ENCODE peak calls at places on chromosomes 4 and X, in nine cellular contexts. One of them, this sample, is unnamed.

GRCh38 chrX:45849261-45849660 is 648.6 kb upstream of the DIPK2B start:
- DNase-seq in psoas muscle: no peak
- DNase-seq in cardiac muscle cell: peak
- DNase-seq in GM23248: peak
- DNase-seq in H1: no peak
- DNase-seq in body of pancreas: no peak
- DNase-seq in SK-N-SH: peak
- DNase-seq in effector memory CD4-positive, alpha-beta T cell: no peak
- DNase-seq in colonic mucosa: no peak
- DNase-seq in this sample: no peak

GRCh38 chr4:140057693-140058092 is 96.3 kb downstream of the MAML3 start:
- DNase-seq in SK-N-SH: no peak
- DNase-seq in H1: no peak
- DNase-seq in colonic mucosa: no peak
- DNase-seq in body of pancreas: no peak
- DNase-seq in cardiac muscle cell: no peak
- DNase-seq in effector memory CD4-positive, alpha-beta T cell: no peak
- DNase-seq in GM23248: no peak
- DNase-seq in psoas muscle: no peak
- DNase-seq in this sample: no peak

GRCh38 chr4:168587326-168588125 is 90.7 kb downstream of the PALLD start:
- DNase-seq in colonic mucosa: no peak
- DNase-seq in psoas muscle: peak
- DNase-seq in cardiac muscle cell: peak
- DNase-seq in SK-N-SH: no peak
- DNase-seq in body of pancreas: no peak
- DNase-seq in effector memory CD4-positive, alpha-beta T cell: no peak
- DNase-seq in GM23248: peak
- DNase-seq in H1: no peak
- DNase-seq in this sample: no peak

GRCh38 chr4:16104520-16104919 is 20.7 kb upstream of the PROM1 start:
- DNase-seq in H1: no peak
- DNase-seq in psoas muscle: no peak
- DNase-seq in colonic mucosa: no peak
- DNase-seq in effector memory CD4-positive, alpha-beta T cell: no peak
- DNase-seq in body of pancreas: no peak
- DNase-seq in cardiac muscle cell: no peak
- DNase-seq in GM23248: no peak
- DNase-seq in SK-N-SH: no peak
- DNase-seq in this sample: no peak

GRCh38 chr4:38815879-38816782 is 11.5 kb upstream of the TLR1 start:
- DNase-seq in psoas muscle: no peak
- DNase-seq in effector memory CD4-positive, alpha-beta T cell: no peak
- DNase-seq in cardiac muscle cell: no peak
- DNase-seq in colonic mucosa: no peak
- DNase-seq in SK-N-SH: no peak
- DNase-seq in GM23248: no peak
- DNase-seq in body of pancreas: peak
- DNase-seq in H1: no peak
- DNase-seq in this sample: no peak

GRCh38 chr4:168098257-168098717 is 6.0 kb downstream of the ANXA10 start:
- DNase-seq in colonic mucosa: no peak
- DNase-seq in H1: no peak
- DNase-seq in psoas muscle: no peak
- DNase-seq in GM23248: peak
- DNase-seq in body of pancreas: no peak
- DNase-seq in SK-N-SH: no peak
- DNase-seq in cardiac muscle cell: peak
- DNase-seq in effector memory CD4-positive, alpha-beta T cell: no peak
- DNase-seq in this sample: no peak

GRCh38 chr4:188455353-188455752 is 316.1 kb downstream of the TRIML1 start:
- DNase-seq in cardiac muscle cell: no peak
- DNase-seq in colonic mucosa: no peak
- DNase-seq in H1: no peak
- DNase-seq in GM23248: no peak
- DNase-seq in effector memory CD4-positive, alpha-beta T cell: no peak
- DNase-seq in body of pancreas: no peak
- DNase-seq in SK-N-SH: no peak
- DNase-seq in psoas muscle: no peak
- DNase-seq in this sample: no peak

GRCh38 chrX:133414399-133415275 is 652 bp downstream of the GPC4 start:
- DNase-seq in cardiac muscle cell: peak
- DNase-seq in GM23248: peak
- DNase-seq in colonic mucosa: peak
- DNase-seq in psoas muscle: no peak
- DNase-seq in SK-N-SH: peak
- DNase-seq in H1: no peak
- DNase-seq in body of pancreas: peak
- DNase-seq in effector memory CD4-positive, alpha-beta T cell: no peak
- DNase-seq in this sample: no peak

GRCh38 chr4:153022233-153022632 is 86.1 kb downstream of the FHDC1 start:
- DNase-seq in GM23248: no peak
- DNase-seq in colonic mucosa: peak
- DNase-seq in body of pancreas: peak
- DNase-seq in effector memory CD4-positive, alpha-beta T cell: no peak
- DNase-seq in SK-N-SH: no peak
- DNase-seq in H1: no peak
- DNase-seq in psoas muscle: no peak
- DNase-seq in cardiac muscle cell: no peak
- DNase-seq in this sample: no peak

GRCh38 chrX:131704136-131704695 is 160.3 kb downstream of the OR13H1 start:
- DNase-seq in SK-N-SH: peak
- DNase-seq in body of pancreas: no peak
- DNase-seq in colonic mucosa: peak
- DNase-seq in cardiac muscle cell: no peak
- DNase-seq in effector memory CD4-positive, alpha-beta T cell: no peak
- DNase-seq in H1: no peak
- DNase-seq in psoas muscle: peak
- DNase-seq in GM23248: peak
- DNase-seq in this sample: peak

DNA sequence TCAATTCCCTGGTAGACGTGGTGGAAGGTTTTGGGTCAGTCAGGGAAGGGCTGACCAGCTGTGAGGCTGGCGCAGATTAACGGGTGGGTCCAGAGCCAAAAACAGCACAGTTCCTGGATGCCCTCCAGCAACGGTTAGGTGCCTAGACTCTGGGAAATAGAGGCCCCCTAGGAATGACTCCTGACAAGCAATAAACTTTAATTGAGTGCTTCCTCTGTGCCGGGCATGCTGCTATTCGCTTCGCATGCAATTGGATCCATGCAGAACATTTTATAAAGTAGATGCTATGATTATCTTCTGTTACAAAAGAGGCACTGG is 36.0 kb downstream of the ETDC start:
- DNase-seq in GM23248: peak
- DNase-seq in body of pancreas: peak
- DNase-seq in SK-N-SH: peak
- DNase-seq in H1: no peak
- DNase-seq in psoas muscle: peak
- DNase-seq in effector memory CD4-positive, alpha-beta T cell: no peak
- DNase-seq in colonic mucosa: peak
- DNase-seq in cardiac muscle cell: peak
- DNase-seq in this sample: no peak
- H3K27ac ChIP-seq in GM23248: peak
- H3K27ac ChIP-seq in body of pancreas: no peak
- H3K27ac ChIP-seq in SK-N-SH: peak
- H3K27ac ChIP-seq in H1: no peak
- H3K27ac ChIP-seq in psoas muscle: peak
- H3K27ac ChIP-seq in effector memory CD4-positive, alpha-beta T cell: peak
- H3K27ac ChIP-seq in colonic mucosa: peak
- H3K27ac ChIP-seq in cardiac muscle cell: no peak
- H3K27ac ChIP-seq in this sample: no peak

GRCh38 chr4:37561196-37561802 is 124.9 kb downstream of the RELL1 start:
- DNase-seq in body of pancreas: no peak
- DNase-seq in colonic mucosa: no peak
- DNase-seq in SK-N-SH: no peak
- DNase-seq in cardiac muscle cell: no peak
- DNase-seq in effector memory CD4-positive, alpha-beta T cell: no peak
- DNase-seq in H1: no peak
- DNase-seq in psoas muscle: no peak
- DNase-seq in GM23248: no peak
- DNase-seq in this sample: no peak
- H3K27ac ChIP-seq in body of pancreas: no peak
- H3K27ac ChIP-seq in colonic mucosa: no peak
- H3K27ac ChIP-seq in SK-N-SH: no peak
- H3K27ac ChIP-seq in cardiac muscle cell: no peak
- H3K27ac ChIP-seq in effector memory CD4-positive, alpha-beta T cell: no peak
- H3K27ac ChIP-seq in H1: no peak
- H3K27ac ChIP-seq in psoas muscle: no peak
- H3K27ac ChIP-seq in GM23248: no peak
- H3K27ac ChIP-seq in this sample: no peak

GRCh38 chrX:10356979-10357378 is 200.2 kb downstream of the CLCN4 start:
- DNase-seq in body of pancreas: no peak
- DNase-seq in psoas muscle: no peak
- DNase-seq in GM23248: peak
- DNase-seq in colonic mucosa: no peak
- DNase-seq in effector memory CD4-positive, alpha-beta T cell: no peak
- DNase-seq in cardiac muscle cell: peak
- DNase-seq in SK-N-SH: no peak
- DNase-seq in H1: no peak
- DNase-seq in this sample: no peak

GRCh38 chrX:10350991-10351390 is 194.2 kb downstream of the CLCN4 start:
- DNase-seq in body of pancreas: no peak
- DNase-seq in H1: no peak
- DNase-seq in psoas muscle: no peak
- DNase-seq in GM23248: peak
- DNase-seq in cardiac muscle cell: no peak
- DNase-seq in colonic mucosa: no peak
- DNase-seq in SK-N-SH: no peak
- DNase-seq in effector memory CD4-positive, alpha-beta T cell: no peak
- DNase-seq in this sample: no peak

GRCh38 chrX:10350221-10350620 is 193.4 kb downstream of the CLCN4 start:
- DNase-seq in body of pancreas: no peak
- DNase-seq in cardiac muscle cell: no peak
- DNase-seq in GM23248: no peak
- DNase-seq in psoas muscle: no peak
- DNase-seq in colonic mucosa: no peak
- DNase-seq in effector memory CD4-positive, alpha-beta T cell: no peak
- DNase-seq in SK-N-SH: no peak
- DNase-seq in H1: no peak
- DNase-seq in this sample: no peak

GRCh38 chrX:10352536-10352935 is 195.8 kb downstream of the CLCN4 start:
- DNase-seq in cardiac muscle cell: no peak
- DNase-seq in effector memory CD4-positive, alpha-beta T cell: no peak
- DNase-seq in SK-N-SH: no peak
- DNase-seq in psoas muscle: no peak
- DNase-seq in colonic mucosa: no peak
- DNase-seq in H1: no peak
- DNase-seq in GM23248: no peak
- DNase-seq in body of pancreas: no peak
- DNase-seq in this sample: no peak
- H3K27ac ChIP-seq in cardiac muscle cell: no peak
- H3K27ac ChIP-seq in effector memory CD4-positive, alpha-beta T cell: no peak
- H3K27ac ChIP-seq in SK-N-SH: no peak
- H3K27ac ChIP-seq in psoas muscle: no peak
- H3K27ac ChIP-seq in colonic mucosa: no peak
- H3K27ac ChIP-seq in H1: no peak
- H3K27ac ChIP-seq in GM23248: no peak
- H3K27ac ChIP-seq in body of pancreas: no peak
- H3K27ac ChIP-seq in this sample: no peak

GRCh38 chr4:86934147-86934771 is 552 bp upstream of the AFF1 start:
- DNase-seq in H1: no peak
- DNase-seq in psoas muscle: no peak
- DNase-seq in effector memory CD4-positive, alpha-beta T cell: no peak
- DNase-seq in GM23248: peak
- DNase-seq in cardiac muscle cell: no peak
- DNase-seq in colonic mucosa: peak
- DNase-seq in SK-N-SH: peak
- DNase-seq in body of pancreas: no peak
- DNase-seq in this sample: no peak
- H3K27ac ChIP-seq in H1: no peak
- H3K27ac ChIP-seq in psoas muscle: peak
- H3K27ac ChIP-seq in effector memory CD4-positive, alpha-beta T cell: peak
- H3K27ac ChIP-seq in GM23248: peak
- H3K27ac ChIP-seq in cardiac muscle cell: peak
- H3K27ac ChIP-seq in colonic mucosa: peak
- H3K27ac ChIP-seq in SK-N-SH: peak
- H3K27ac ChIP-seq in body of pancreas: peak
- H3K27ac ChIP-seq in this sample: peak

GRCh38 chrX:1212532-1212931 is at the start of gene CRLF2:
- DNase-seq in body of pancreas: no peak
- DNase-seq in cardiac muscle cell: no peak
- DNase-seq in colonic mucosa: no peak
- DNase-seq in SK-N-SH: no peak
- DNase-seq in GM23248: peak
- DNase-seq in effector memory CD4-positive, alpha-beta T cell: no peak
- DNase-seq in psoas muscle: no peak
- DNase-seq in H1: no peak
- DNase-seq in this sample: no peak
- H3K27ac ChIP-seq in body of pancreas: no peak
- H3K27ac ChIP-seq in cardiac muscle cell: no peak
- H3K27ac ChIP-seq in colonic mucosa: no peak
- H3K27ac ChIP-seq in SK-N-SH: no peak
- H3K27ac ChIP-seq in GM23248: no peak
- H3K27ac ChIP-seq in effector memory CD4-positive, alpha-beta T cell: no peak
- H3K27ac ChIP-seq in psoas muscle: no peak
- H3K27ac ChIP-seq in H1: no peak
- H3K27ac ChIP-seq in this sample: no peak